ENCODE peak calls at places on chromosomes 13 and 19, in five cellular contexts. L is posterior cingulate gyrus; I is CD8-positive, alpha-beta memory T cell; O is HS-5; X is aorta. V is an unnamed sample.

GRCh38 chr19:47506459-47506858 is 8.4 kb downstream of the NAPA start:
- DNase-seq in L (no peak), I (no peak), O (no peak), X (no peak), V (no peak)

GRCh38 chr13:74529968-74530367 is 395.8 kb upstream of the KLF12 start:
- DNase-seq in L (no peak), I (no peak), O (no peak), X (no peak), V (no peak)

GRCh38 chr19:46351241-46352041 is 4.6 kb downstream of the PPP5C start:
- DNase-seq in L (no peak), I (peak; percentile 32), O (no peak), X (peak; percentile 89), V (no peak)

GRCh38 chr19:14218615-14219330 is 12.8 kb upstream of the ADGRL1 start:
- DNase-seq in L (no peak), I (no peak), O (no peak), X (no peak), V (no peak)

GRCh38 chr19:58417071-58417470 is 8.6 kb downstream of the ZNF584 start:
- DNase-seq in L (no peak), I (no peak), O (no peak), X (no peak), V (no peak)

GRCh38 chr19:32652893-32653625 is 21.9 kb downstream of the ANKRD27 start:
- DNase-seq in L (peak; percentile 62), I (no peak), O (no peak), X (peak; percentile 65), V (no peak)

GRCh38 chr13:45278096-45278645 is 62.8 kb downstream of the TPT1 start:
- DNase-seq in L (no peak), I (no peak), O (no peak), X (no peak), V (no peak)

GRCh38 chr13:21974741-21975140 is 303.9 kb downstream of the FGF9 start:
- DNase-seq in L (no peak), I (no peak), O (no peak), X (no peak), V (no peak)

GRCh38 chr19:6734096-6734696 is 3.2 kb downstream of the GPR108 start:
- DNase-seq in L (no peak), I (no peak), O (no peak), X (no peak), V (no peak)

GRCh38 chr19:30669329-30670010 is 297.3 kb downstream of the ZNF536 start:
- DNase-seq in L (peak; percentile 78), I (no peak), O (no peak), X (no peak), V (peak; percentile 30)

V was measured in T-helper 9 cell.